ENCODE peak calls at places on chromosomes 16 and 17, in six cellular contexts. W is stomach, F is sigmoid colon, N is transverse colon, E is GM12878, I is H1. S is an unnamed sample. For H3K4me1, the result is how much of the 10 kb centered on the place peaks cover.

GRCh38 chr16:54699656-54700055 is 231.0 kb upstream of the IRX5 start:
- DNase-seq in W (no peak), F (no peak), N (no peak), E (no peak), I (no peak), S (no peak)

GRCh38 chr17:78818152-78818846 is 22.3 kb downstream of the USP36 start:
- DNase-seq in W (no peak), F (no peak), N (no peak), E (no peak), I (no peak), S (no peak)

GRCh38 chr17:74524751-74525725 is 6.2 kb downstream of the CD300LB start:
- DNase-seq in W (peak), F (peak), N (no peak), E (no peak), I (no peak), S (no peak)

GRCh38 chr16:30621765-30622164 is 11.6 kb upstream of the ZNF689 start:
- DNase-seq in W (no peak), F (no peak), N (no peak), E (no peak), I (no peak), S (no peak)

GRCh38 chr17:79392598-79392997 is 218.3 kb downstream of the RBFOX3 start:
- DNase-seq in W (no peak), F (no peak), N (no peak), E (no peak), I (no peak), S (no peak)

GRCh38 chr16:80655751-80656150 is 115.0 kb downstream of the DYNLRB2 start:
- DNase-seq in W (no peak), F (no peak), N (no peak), E (no peak), I (no peak), S (no peak)

GRCh38 chr16:66606000-66606751 is 1.7 kb downstream of the CMTM3 start:
- DNase-seq in W (no peak), F (no peak), N (no peak), E (no peak), I (no peak), S (no peak)

GRCh38 chr17:30112794-30113193 is 3.8 kb upstream of the NSRP1 start:
- DNase-seq in W (no peak), F (no peak), N (no peak), E (no peak), I (no peak), S (no peak)

GRCh38 chr16:2990891-2991290 is 10.6 kb upstream of the PKMYT1 start:
- DNase-seq in W (peak), F (no peak), N (no peak), E (no peak), I (no peak), S (no peak)

GRCh38 chr16:87499189-87499486 is 6.3 kb upstream of the ZCCHC14 start:
- DNase-seq in W (no peak), F (no peak), N (no peak), E (no peak), I (no peak), S (no peak)

GRCh38 chr17:5893741-5894140 is 176.4 kb upstream of the WSCD1 start:
- DNase-seq in W (no peak), F (no peak), N (no peak), E (no peak), I (no peak), S (no peak)

GRCh38 chr17:44547625-44548297 is 9.5 kb upstream of the FZD2 start:
- DNase-seq in W (no peak), F (no peak), N (peak), E (no peak), I (no peak), S (no peak)

GRCh38 chr16:6020162-6020980 is 922.8 kb upstream of the EEF2KMT start:
- DNase-seq in W (no peak), F (no peak), N (no peak), E (no peak), I (peak), S (no peak)

GRCh38 chr17:352421-353212 is at the start of gene RPH3AL:
- DNase-seq in W (peak), F (no peak), N (peak), E (no peak), I (no peak), S (no peak)
- H3K4me3 ChIP-seq in W (peak), F (no peak), N (no peak), E (no peak), I (no peak), S (no peak)

GRCh38 chr16:88741368-88741767 is 35.1 kb downstream of the CTU2 start:
- DNase-seq in W (no peak), F (no peak), N (no peak), E (no peak), I (no peak), S (no peak)

GRCh38 chr16:88744839-88745521 is 38.7 kb downstream of the CTU2 start:
- DNase-seq in W (no peak), F (no peak), N (no peak), E (no peak), I (no peak), S (no peak)

GRCh38 chr16:88743693-88744519 is 37.6 kb downstream of the CTU2 start:
- DNase-seq in W (peak), F (peak), N (peak), E (no peak), I (peak), S (peak)

GRCh38 chr16:88744520-88744835 is 38.2 kb downstream of the CTU2 start:
- DNase-seq in W (no peak), F (no peak), N (no peak), E (no peak), I (no peak), S (no peak)

GRCh38 chr16:88742896-88743605 is 36.7 kb downstream of the CTU2 start:
- DNase-seq in W (no peak), F (no peak), N (peak), E (no peak), I (no peak), S (no peak)
- H3K4me1 ChIP-seq in W (half or more), F (under half), N (under half), E (under half), I (under half), S (under half)

GRCh38 chr17:42999003-42999525 is 845 bp downstream of the RPL27 start:
- DNase-seq in W (no peak), F (no peak), N (no peak), E (no peak), I (no peak), S (no peak)

GRCh38 chr17:43003542-43004172 is 2.9 kb upstream of the IFI35 start:
- DNase-seq in W (no peak), F (no peak), N (no peak), E (no peak), I (no peak), S (no peak)

GRCh38 chr17:42997390-42997983 is 732 bp upstream of the RPL27 start:
- DNase-seq in W (no peak), F (no peak), N (no peak), E (no peak), I (no peak), S (no peak)

GRCh38 chr17:42992872-42993271 is 5.3 kb upstream of the RPL27 start:
- DNase-seq in W (no peak), F (no peak), N (no peak), E (no peak), I (no peak), S (no peak)

DNA sequence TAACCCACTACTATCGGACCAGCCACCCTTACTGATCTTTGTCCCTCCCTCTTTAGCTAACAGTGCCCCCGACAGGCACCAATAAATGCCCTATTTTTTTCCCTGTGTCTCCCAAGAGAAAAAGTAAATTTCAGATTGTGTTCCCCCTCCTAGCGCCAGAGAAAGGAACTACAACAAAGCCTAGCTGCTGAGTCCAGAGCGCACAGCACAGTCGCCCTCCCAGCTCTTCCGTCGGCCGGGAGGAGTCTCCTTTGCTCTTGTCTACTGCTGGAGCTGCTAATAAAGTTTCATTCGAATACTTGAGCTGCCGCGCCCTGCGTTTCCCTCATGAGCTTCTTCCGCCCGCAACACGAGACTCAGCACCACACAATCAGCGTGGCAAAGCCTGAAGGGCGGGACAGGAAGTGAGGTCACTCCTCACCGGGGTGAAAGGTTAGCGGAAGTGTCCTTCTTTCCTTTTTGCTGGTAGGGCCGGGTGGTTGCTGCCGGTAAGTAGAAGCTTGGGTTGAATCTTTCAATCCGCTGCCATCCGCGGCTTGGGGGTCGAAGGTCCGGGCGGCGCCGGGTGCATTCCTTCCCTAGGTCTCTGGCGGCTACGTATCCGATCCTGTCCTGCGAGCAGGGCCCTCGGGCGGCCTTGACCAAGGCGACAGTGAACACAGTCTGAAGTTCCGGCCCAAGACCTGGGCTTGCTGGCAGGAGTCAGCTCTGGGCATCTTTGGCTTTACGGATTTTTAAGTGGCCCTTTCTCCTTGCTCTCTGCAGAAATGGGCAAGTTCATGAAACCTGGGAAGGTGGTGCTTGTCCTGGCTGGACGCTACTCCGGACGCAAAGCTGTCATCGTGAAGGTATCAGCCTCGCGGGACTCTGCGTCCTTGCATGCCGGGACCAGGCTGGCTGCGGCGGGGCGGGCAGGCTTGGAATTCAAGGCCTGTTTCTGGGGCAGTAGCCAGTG is at the start of gene RPL27:
- DNase-seq in W (peak), F (peak), N (peak), E (peak), I (peak), S (peak)
- TF ChIP-seq EP300 in W (no peak), F (no peak), N (peak), E (peak), I (no peak), S (no peak)

DNA sequence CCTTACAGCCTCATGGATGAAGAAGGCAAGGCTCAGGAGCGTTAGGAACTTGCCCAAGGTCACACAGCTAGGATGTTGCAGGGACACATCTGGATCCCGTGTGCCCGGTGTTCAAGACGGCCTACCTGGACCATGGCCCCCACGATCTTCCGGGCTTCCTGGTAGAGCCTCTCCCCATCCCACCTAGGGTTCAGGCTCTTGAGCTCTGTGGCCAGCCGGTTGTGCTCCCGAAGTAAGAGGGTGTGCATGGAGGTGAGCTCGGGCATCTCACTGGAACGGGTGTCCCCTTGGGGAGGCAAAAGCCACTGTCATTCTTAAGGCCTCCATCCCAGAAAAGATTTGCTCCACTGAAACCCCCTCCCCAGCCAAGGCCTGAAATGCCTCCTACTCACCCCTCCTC is 5.3 kb downstream of the MPO start:
- DNase-seq in W (no peak), F (no peak), N (no peak), E (no peak), I (no peak), S (no peak)
- H3K4me3 ChIP-seq in W (no peak), F (no peak), N (no peak), E (no peak), I (no peak), S (no peak)

DNA sequence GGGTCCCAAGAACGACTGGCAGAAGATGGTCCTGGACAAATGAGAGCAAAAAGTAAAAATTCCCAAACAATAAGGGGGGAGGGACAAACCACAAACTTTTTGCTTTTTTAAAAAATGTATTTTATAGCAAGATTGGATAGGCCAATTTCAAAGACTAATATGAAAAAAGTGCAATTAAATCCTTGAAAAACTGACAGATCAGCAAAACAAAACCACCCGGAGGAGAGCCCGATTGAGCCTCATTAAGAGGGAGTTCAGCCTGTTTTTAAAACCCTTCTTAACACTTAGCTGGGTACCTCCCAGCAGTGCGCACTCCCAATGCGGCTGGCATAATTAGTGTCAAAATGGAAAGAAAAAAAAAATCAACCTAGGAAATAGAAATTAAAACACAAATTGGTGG is 193.4 kb downstream of the ZFHX3 start:
- DNase-seq in W (no peak), F (no peak), N (no peak), E (no peak), I (no peak), S (no peak)
- H3K4me1 ChIP-seq in W (under half), F (under half), N (under half), E (under half), I (under half), S (under half)

S was measured in ovary.